ENCODE peak calls at places on chromosomes 13 and 19, in seven cellular contexts. One of them, this sample, is unnamed.

GRCh38 chr13:113138792-113139551 is 16.4 kb downstream of the F10 start:
- DNase-seq in left ventricle myocardium inferior: no peak
- DNase-seq in stimulated activated CD4-positive, alpha-beta T cell treated with anti-CD3 and anti-CD28 coated beads, Interleukin-1b, Interleukin-23, amount 100 ng/mL, for 24 hours: no peak
- DNase-seq in iris pigment epithelial cell: peak; percentile 11
- DNase-seq in smooth muscle cell of the brain vasculature: no peak
- DNase-seq in Calu3: no peak
- DNase-seq in D721Med: no peak
- DNase-seq in this sample: no peak

GRCh38 chr13:106917024-106917491 is 349.1 kb upstream of the ARGLU1 start:
- DNase-seq in left ventricle myocardium inferior: peak; percentile 33
- DNase-seq in stimulated activated CD4-positive, alpha-beta T cell treated with anti-CD3 and anti-CD28 coated beads, Interleukin-1b, Interleukin-23, amount 100 ng/mL, for 24 hours: no peak
- DNase-seq in iris pigment epithelial cell: no peak
- DNase-seq in smooth muscle cell of the brain vasculature: no peak
- DNase-seq in Calu3: no peak
- DNase-seq in D721Med: no peak
- DNase-seq in this sample: no peak

GRCh38 chr19:8180018-8180417 is 29.2 kb upstream of the CERS4 start:
- DNase-seq in left ventricle myocardium inferior: no peak
- DNase-seq in stimulated activated CD4-positive, alpha-beta T cell treated with anti-CD3 and anti-CD28 coated beads, Interleukin-1b, Interleukin-23, amount 100 ng/mL, for 24 hours: no peak
- DNase-seq in iris pigment epithelial cell: no peak
- DNase-seq in smooth muscle cell of the brain vasculature: no peak
- DNase-seq in Calu3: no peak
- DNase-seq in D721Med: no peak
- DNase-seq in this sample: no peak

GRCh38 chr19:47322048-47322447 is 9.9 kb upstream of the C5AR2 start:
- DNase-seq in left ventricle myocardium inferior: no peak
- DNase-seq in stimulated activated CD4-positive, alpha-beta T cell treated with anti-CD3 and anti-CD28 coated beads, Interleukin-1b, Interleukin-23, amount 100 ng/mL, for 24 hours: no peak
- DNase-seq in iris pigment epithelial cell: no peak
- DNase-seq in smooth muscle cell of the brain vasculature: no peak
- DNase-seq in Calu3: no peak
- DNase-seq in D721Med: no peak
- DNase-seq in this sample: no peak

GRCh38 chr13:73056054-73056962 is 2.5 kb upstream of the KLF5 start:
- DNase-seq in left ventricle myocardium inferior: no peak
- DNase-seq in stimulated activated CD4-positive, alpha-beta T cell treated with anti-CD3 and anti-CD28 coated beads, Interleukin-1b, Interleukin-23, amount 100 ng/mL, for 24 hours: no peak
- DNase-seq in iris pigment epithelial cell: peak; percentile 90
- DNase-seq in smooth muscle cell of the brain vasculature: no peak
- DNase-seq in Calu3: no peak
- DNase-seq in D721Med: no peak
- DNase-seq in this sample: peak; percentile 87

GRCh38 chr13:89783221-89783755 is 1564.2 kb upstream of the MIR17HG start:
- DNase-seq in left ventricle myocardium inferior: no peak
- DNase-seq in stimulated activated CD4-positive, alpha-beta T cell treated with anti-CD3 and anti-CD28 coated beads, Interleukin-1b, Interleukin-23, amount 100 ng/mL, for 24 hours: no peak
- DNase-seq in iris pigment epithelial cell: no peak
- DNase-seq in smooth muscle cell of the brain vasculature: no peak
- DNase-seq in Calu3: no peak
- DNase-seq in D721Med: no peak
- DNase-seq in this sample: no peak

GRCh38 chr19:38650911-38651584 is 3.6 kb downstream of the ACTN4 start:
- DNase-seq in left ventricle myocardium inferior: no peak
- DNase-seq in stimulated activated CD4-positive, alpha-beta T cell treated with anti-CD3 and anti-CD28 coated beads, Interleukin-1b, Interleukin-23, amount 100 ng/mL, for 24 hours: no peak
- DNase-seq in iris pigment epithelial cell: peak; percentile 53
- DNase-seq in smooth muscle cell of the brain vasculature: no peak
- DNase-seq in Calu3: no peak
- DNase-seq in D721Med: no peak
- DNase-seq in this sample: peak; percentile 97

GRCh38 chr13:112783135-112783945 is 93.5 kb downstream of the ATP11A start:
- DNase-seq in left ventricle myocardium inferior: no peak
- DNase-seq in stimulated activated CD4-positive, alpha-beta T cell treated with anti-CD3 and anti-CD28 coated beads, Interleukin-1b, Interleukin-23, amount 100 ng/mL, for 24 hours: no peak
- DNase-seq in iris pigment epithelial cell: peak; percentile 61
- DNase-seq in smooth muscle cell of the brain vasculature: no peak
- DNase-seq in Calu3: no peak
- DNase-seq in D721Med: no peak
- DNase-seq in this sample: no peak

GRCh38 chr13:104253063-104253680 is 1187.0 kb upstream of the SLC10A2 start:
- DNase-seq in left ventricle myocardium inferior: no peak
- DNase-seq in stimulated activated CD4-positive, alpha-beta T cell treated with anti-CD3 and anti-CD28 coated beads, Interleukin-1b, Interleukin-23, amount 100 ng/mL, for 24 hours: no peak
- DNase-seq in iris pigment epithelial cell: peak; percentile 46
- DNase-seq in smooth muscle cell of the brain vasculature: no peak
- DNase-seq in Calu3: no peak
- DNase-seq in D721Med: no peak
- DNase-seq in this sample: peak; percentile 14

GRCh38 chr19:33673996-33674395 is 52.2 kb downstream of the CHST8 start:
- DNase-seq in left ventricle myocardium inferior: no peak
- DNase-seq in stimulated activated CD4-positive, alpha-beta T cell treated with anti-CD3 and anti-CD28 coated beads, Interleukin-1b, Interleukin-23, amount 100 ng/mL, for 24 hours: no peak
- DNase-seq in iris pigment epithelial cell: no peak
- DNase-seq in smooth muscle cell of the brain vasculature: no peak
- DNase-seq in Calu3: no peak
- DNase-seq in D721Med: no peak
- DNase-seq in this sample: no peak

GRCh38 chr13:102569488-102569887 is 27.3 kb upstream of the TPP2 start:
- DNase-seq in left ventricle myocardium inferior: no peak
- DNase-seq in stimulated activated CD4-positive, alpha-beta T cell treated with anti-CD3 and anti-CD28 coated beads, Interleukin-1b, Interleukin-23, amount 100 ng/mL, for 24 hours: no peak
- DNase-seq in iris pigment epithelial cell: peak; percentile 61
- DNase-seq in smooth muscle cell of the brain vasculature: no peak
- DNase-seq in Calu3: no peak
- DNase-seq in D721Med: no peak
- DNase-seq in this sample: no peak

GRCh38 chr19:39398297-39398864 is 7.2 kb downstream of the MED29 start:
- DNase-seq in left ventricle myocardium inferior: peak; percentile 77
- DNase-seq in stimulated activated CD4-positive, alpha-beta T cell treated with anti-CD3 and anti-CD28 coated beads, Interleukin-1b, Interleukin-23, amount 100 ng/mL, for 24 hours: no peak
- DNase-seq in iris pigment epithelial cell: peak; percentile 88
- DNase-seq in smooth muscle cell of the brain vasculature: no peak
- DNase-seq in Calu3: peak; percentile 74
- DNase-seq in D721Med: no peak
- DNase-seq in this sample: peak; percentile 95

GRCh38 chr19:31639306-31639705 is 290.1 kb upstream of the TSHZ3 start:
- DNase-seq in left ventricle myocardium inferior: no peak
- DNase-seq in stimulated activated CD4-positive, alpha-beta T cell treated with anti-CD3 and anti-CD28 coated beads, Interleukin-1b, Interleukin-23, amount 100 ng/mL, for 24 hours: no peak
- DNase-seq in iris pigment epithelial cell: no peak
- DNase-seq in smooth muscle cell of the brain vasculature: no peak
- DNase-seq in Calu3: no peak
- DNase-seq in D721Med: no peak
- DNase-seq in this sample: no peak

GRCh38 chr13:75635101-75635620 is 969 bp upstream of the LMO7 start:
- DNase-seq in left ventricle myocardium inferior: no peak
- DNase-seq in stimulated activated CD4-positive, alpha-beta T cell treated with anti-CD3 and anti-CD28 coated beads, Interleukin-1b, Interleukin-23, amount 100 ng/mL, for 24 hours: no peak
- DNase-seq in iris pigment epithelial cell: no peak
- DNase-seq in smooth muscle cell of the brain vasculature: no peak
- DNase-seq in Calu3: no peak
- DNase-seq in D721Med: no peak
- DNase-seq in this sample: no peak

GRCh38 chr19:18229474-18229873 is 3.2 kb upstream of the PDE4C start:
- DNase-seq in left ventricle myocardium inferior: no peak
- DNase-seq in stimulated activated CD4-positive, alpha-beta T cell treated with anti-CD3 and anti-CD28 coated beads, Interleukin-1b, Interleukin-23, amount 100 ng/mL, for 24 hours: no peak
- DNase-seq in iris pigment epithelial cell: no peak
- DNase-seq in smooth muscle cell of the brain vasculature: no peak
- DNase-seq in Calu3: no peak
- DNase-seq in D721Med: no peak
- DNase-seq in this sample: no peak

GRCh38 chr19:47110521-47111080 is 3.0 kb downstream of the ZC3H4 start:
- DNase-seq in left ventricle myocardium inferior: no peak
- DNase-seq in stimulated activated CD4-positive, alpha-beta T cell treated with anti-CD3 and anti-CD28 coated beads, Interleukin-1b, Interleukin-23, amount 100 ng/mL, for 24 hours: no peak
- DNase-seq in iris pigment epithelial cell: no peak
- DNase-seq in smooth muscle cell of the brain vasculature: no peak
- DNase-seq in Calu3: no peak
- DNase-seq in D721Med: no peak
- DNase-seq in this sample: peak; percentile 37

GRCh38 chr19:52200044-52200443 is 10.2 kb downstream of the PPP2R1A start:
- DNase-seq in left ventricle myocardium inferior: peak; percentile 26
- DNase-seq in stimulated activated CD4-positive, alpha-beta T cell treated with anti-CD3 and anti-CD28 coated beads, Interleukin-1b, Interleukin-23, amount 100 ng/mL, for 24 hours: no peak
- DNase-seq in iris pigment epithelial cell: peak; percentile 87
- DNase-seq in smooth muscle cell of the brain vasculature: no peak
- DNase-seq in Calu3: no peak
- DNase-seq in D721Med: no peak
- DNase-seq in this sample: no peak

GRCh38 chr19:52336976-52337375 is 933 bp downstream of the ZNF610 start:
- DNase-seq in left ventricle myocardium inferior: no peak
- DNase-seq in stimulated activated CD4-positive, alpha-beta T cell treated with anti-CD3 and anti-CD28 coated beads, Interleukin-1b, Interleukin-23, amount 100 ng/mL, for 24 hours: no peak
- DNase-seq in iris pigment epithelial cell: peak; percentile 15
- DNase-seq in smooth muscle cell of the brain vasculature: no peak
- DNase-seq in Calu3: no peak
- DNase-seq in D721Med: no peak
- DNase-seq in this sample: no peak

GRCh38 chr13:40433577-40433976 is 232.9 kb downstream of the FOXO1 start:
- DNase-seq in left ventricle myocardium inferior: no peak
- DNase-seq in stimulated activated CD4-positive, alpha-beta T cell treated with anti-CD3 and anti-CD28 coated beads, Interleukin-1b, Interleukin-23, amount 100 ng/mL, for 24 hours: no peak
- DNase-seq in iris pigment epithelial cell: no peak
- DNase-seq in smooth muscle cell of the brain vasculature: no peak
- DNase-seq in Calu3: no peak
- DNase-seq in D721Med: no peak
- DNase-seq in this sample: no peak

GRCh38 chr13:41455725-41456419 is 1.5 kb upstream of the RGCC start:
- DNase-seq in left ventricle myocardium inferior: no peak
- DNase-seq in stimulated activated CD4-positive, alpha-beta T cell treated with anti-CD3 and anti-CD28 coated beads, Interleukin-1b, Interleukin-23, amount 100 ng/mL, for 24 hours: no peak
- DNase-seq in iris pigment epithelial cell: peak; percentile 5
- DNase-seq in smooth muscle cell of the brain vasculature: no peak
- DNase-seq in Calu3: no peak
- DNase-seq in D721Med: no peak
- DNase-seq in this sample: no peak

GRCh38 chr19:34495416-34495815 is 13.9 kb downstream of the WTIP start:
- DNase-seq in left ventricle myocardium inferior: peak; percentile 4
- DNase-seq in stimulated activated CD4-positive, alpha-beta T cell treated with anti-CD3 and anti-CD28 coated beads, Interleukin-1b, Interleukin-23, amount 100 ng/mL, for 24 hours: no peak
- DNase-seq in iris pigment epithelial cell: no peak
- DNase-seq in smooth muscle cell of the brain vasculature: no peak
- DNase-seq in Calu3: no peak
- DNase-seq in D721Med: no peak
- DNase-seq in this sample: no peak

GRCh38 chr19:38543807-38544568 is 73.8 kb downstream of the MAP4K1 start:
- DNase-seq in left ventricle myocardium inferior: peak; percentile 32
- DNase-seq in stimulated activated CD4-positive, alpha-beta T cell treated with anti-CD3 and anti-CD28 coated beads, Interleukin-1b, Interleukin-23, amount 100 ng/mL, for 24 hours: no peak
- DNase-seq in iris pigment epithelial cell: peak; percentile 95
- DNase-seq in smooth muscle cell of the brain vasculature: peak; percentile 24
- DNase-seq in Calu3: peak; percentile 78
- DNase-seq in D721Med: peak; percentile 60
- DNase-seq in this sample: peak; percentile 93

GRCh38 chr13:32205426-32206096 is 109.6 kb downstream of the ZAR1L start:
- DNase-seq in left ventricle myocardium inferior: no peak
- DNase-seq in stimulated activated CD4-positive, alpha-beta T cell treated with anti-CD3 and anti-CD28 coated beads, Interleukin-1b, Interleukin-23, amount 100 ng/mL, for 24 hours: no peak
- DNase-seq in iris pigment epithelial cell: peak; percentile 56
- DNase-seq in smooth muscle cell of the brain vasculature: no peak
- DNase-seq in Calu3: no peak
- DNase-seq in D721Med: no peak
- DNase-seq in this sample: no peak

GRCh38 chr13:32587774-32588165 is 1.5 kb downstream of the PDS5B start:
- DNase-seq in left ventricle myocardium inferior: no peak
- DNase-seq in stimulated activated CD4-positive, alpha-beta T cell treated with anti-CD3 and anti-CD28 coated beads, Interleukin-1b, Interleukin-23, amount 100 ng/mL, for 24 hours: no peak
- DNase-seq in iris pigment epithelial cell: peak; percentile 46
- DNase-seq in smooth muscle cell of the brain vasculature: no peak
- DNase-seq in Calu3: no peak
- DNase-seq in D721Med: no peak
- DNase-seq in this sample: peak; percentile 42

GRCh38 chr19:10552596-10553053 is 8.9 kb downstream of the ATG4D start:
- DNase-seq in left ventricle myocardium inferior: no peak
- DNase-seq in stimulated activated CD4-positive, alpha-beta T cell treated with anti-CD3 and anti-CD28 coated beads, Interleukin-1b, Interleukin-23, amount 100 ng/mL, for 24 hours: no peak
- DNase-seq in iris pigment epithelial cell: peak; percentile 41
- DNase-seq in smooth muscle cell of the brain vasculature: no peak
- DNase-seq in Calu3: no peak
- DNase-seq in D721Med: no peak
- DNase-seq in this sample: peak; percentile 23

GRCh38 chr19:4577020-4577782 is 17.7 kb upstream of the SEMA6B start:
- DNase-seq in left ventricle myocardium inferior: no peak
- DNase-seq in stimulated activated CD4-positive, alpha-beta T cell treated with anti-CD3 and anti-CD28 coated beads, Interleukin-1b, Interleukin-23, amount 100 ng/mL, for 24 hours: no peak
- DNase-seq in iris pigment epithelial cell: no peak
- DNase-seq in smooth muscle cell of the brain vasculature: no peak
- DNase-seq in Calu3: no peak
- DNase-seq in D721Med: no peak
- DNase-seq in this sample: peak; percentile 55

This sample was measured in MCF 10A.